ENCODE peak calls at places on chromosomes 5 and 9, in eight cellular contexts. R, M, C, A, K, U, B and X are unnamed samples.

GRCh38 chr5:65480306-65480865 is 1.3 kb downstream of the ADAMTS6 start:
- DNase-seq in R (peak), M (no peak), C (no peak), A (peak), K (peak), U (peak), B (peak), X (peak)

GRCh38 chr5:151328734-151329133 is 18.6 kb downstream of the SLC36A2 start:
- DNase-seq in R (no peak), M (no peak), C (no peak), A (no peak), K (no peak), U (no peak), B (no peak), X (no peak)

GRCh38 chr9:73104342-73104741 is 47.3 kb upstream of the ANXA1 start:
- DNase-seq in R (no peak), M (no peak), C (no peak), A (no peak), K (no peak), U (no peak), B (no peak), X (no peak)

GRCh38 chr5:50724-51499 is 41.1 kb upstream of the PLEKHG4B start:
- DNase-seq in R (no peak), M (no peak), C (no peak), A (peak), K (no peak), U (no peak), B (no peak), X (no peak)

GRCh38 chr9:89942643-89943042 is 337.8 kb downstream of the GADD45G start:
- DNase-seq in R (no peak), M (no peak), C (no peak), A (no peak), K (no peak), U (no peak), B (no peak), X (no peak)

GRCh38 chr5:150457112-150457511 is 7.6 kb upstream of the RPS14 start:
- DNase-seq in R (no peak), M (no peak), C (no peak), A (no peak), K (no peak), U (no peak), B (no peak), X (no peak)

GRCh38 chr5:136631176-136631575 is 265.8 kb upstream of the TRPC7 start:
- DNase-seq in R (no peak), M (no peak), C (no peak), A (no peak), K (no peak), U (no peak), B (no peak), X (no peak)

GRCh38 chr9:77751341-77752091 is 103.4 kb upstream of the GNA14 start:
- DNase-seq in R (no peak), M (peak), C (peak), A (no peak), K (no peak), U (no peak), B (no peak), X (peak)

GRCh38 chr5:179858241-179858585 is 404 bp downstream of the MRNIP start:
- DNase-seq in R (no peak), M (peak), C (no peak), A (peak), K (peak), U (peak), B (no peak), X (no peak)

GRCh38 chr5:83102581-83102980 is 25.2 kb downstream of the XRCC4 start:
- DNase-seq in R (no peak), M (no peak), C (no peak), A (no peak), K (no peak), U (no peak), B (no peak), X (no peak)

GRCh38 chr5:97047076-97047475 is 95.3 kb downstream of the LIX1 start:
- DNase-seq in R (no peak), M (no peak), C (no peak), A (no peak), K (no peak), U (no peak), B (no peak), X (no peak)

GRCh38 chr9:115275753-115276152 is 157.8 kb upstream of the TNC start:
- DNase-seq in R (no peak), M (no peak), C (no peak), A (no peak), K (no peak), U (no peak), B (no peak), X (no peak)

GRCh38 chr5:90410178-90410762 is 714 bp upstream of the CETN3 start:
- DNase-seq in R (no peak), M (no peak), C (no peak), A (no peak), K (no peak), U (no peak), B (no peak), X (no peak)

GRCh38 chr5:56900858-56901578 is 8.4 kb upstream of the SETD9 start:
- DNase-seq in R (no peak), M (peak), C (peak), A (no peak), K (no peak), U (peak), B (no peak), X (peak)

GRCh38 chr9:35618854-35619799 is 914 bp upstream of the CD72 start:
- DNase-seq in R (no peak), M (no peak), C (no peak), A (no peak), K (peak), U (peak), B (no peak), X (no peak)

GRCh38 chr9:127586537-127586936 is 25.5 kb upstream of the STXBP1 start:
- DNase-seq in R (peak), M (peak), C (no peak), A (peak), K (peak), U (peak), B (peak), X (peak)

GRCh38 chr5:178384815-178385471 is 152.3 kb upstream of the PHYKPL start:
- DNase-seq in R (no peak), M (no peak), C (no peak), A (no peak), K (no peak), U (no peak), B (no peak), X (no peak)

GRCh38 chr5:115428676-115429075 is 115.9 kb downstream of the FEM1C start:
- DNase-seq in R (no peak), M (no peak), C (no peak), A (no peak), K (no peak), U (no peak), B (no peak), X (no peak)

GRCh38 chr9:89497181-89497963 is 541 bp downstream of the SEMA4D start:
- DNase-seq in R (no peak), M (peak), C (no peak), A (peak), K (peak), U (peak), B (no peak), X (no peak)

GRCh38 chr5:138632900-138633489 is 57.8 kb upstream of the HSPA9 start:
- DNase-seq in R (peak), M (peak), C (no peak), A (no peak), K (no peak), U (no peak), B (peak), X (peak)

GRCh38 chr5:87399720-87400119 is 13.0 kb downstream of the CCNH start:
- DNase-seq in R (no peak), M (no peak), C (no peak), A (no peak), K (no peak), U (no peak), B (no peak), X (no peak)

GRCh38 chr5:148474025-148474511 is 90.3 kb downstream of the FBXO38 start:
- DNase-seq in R (no peak), M (no peak), C (no peak), A (no peak), K (no peak), U (no peak), B (peak), X (no peak)

GRCh38 chr5:99771296-99771695 is 763.9 kb upstream of the FAM174A start:
- DNase-seq in R (no peak), M (no peak), C (no peak), A (no peak), K (no peak), U (no peak), B (no peak), X (no peak)

GRCh38 chr9:109117856-109118801 is 1.6 kb downstream of the TMEM245 start:
- DNase-seq in R (no peak), M (peak), C (no peak), A (no peak), K (peak), U (peak), B (peak), X (peak)

GRCh38 chr5:127849436-127849835 is 146.2 kb downstream of the CCDC192 start:
- DNase-seq in R (no peak), M (no peak), C (no peak), A (no peak), K (no peak), U (no peak), B (no peak), X (no peak)

GRCh38 chr5:174531782-174532191 is 192.6 kb upstream of the MSX2 start:
- DNase-seq in R (no peak), M (no peak), C (peak), A (no peak), K (no peak), U (no peak), B (no peak), X (no peak)

GRCh38 chr9:71783120-71783523 is 14.8 kb upstream of the CEMIP2 start:
- DNase-seq in R (no peak), M (no peak), C (no peak), A (no peak), K (peak), U (peak), B (peak), X (no peak)

GRCh38 chr5:65199988-65200668 is 281.6 kb downstream of the ADAMTS6 start:
- DNase-seq in R (no peak), M (no peak), C (no peak), A (no peak), K (no peak), U (no peak), B (no peak), X (peak)

DNA sequence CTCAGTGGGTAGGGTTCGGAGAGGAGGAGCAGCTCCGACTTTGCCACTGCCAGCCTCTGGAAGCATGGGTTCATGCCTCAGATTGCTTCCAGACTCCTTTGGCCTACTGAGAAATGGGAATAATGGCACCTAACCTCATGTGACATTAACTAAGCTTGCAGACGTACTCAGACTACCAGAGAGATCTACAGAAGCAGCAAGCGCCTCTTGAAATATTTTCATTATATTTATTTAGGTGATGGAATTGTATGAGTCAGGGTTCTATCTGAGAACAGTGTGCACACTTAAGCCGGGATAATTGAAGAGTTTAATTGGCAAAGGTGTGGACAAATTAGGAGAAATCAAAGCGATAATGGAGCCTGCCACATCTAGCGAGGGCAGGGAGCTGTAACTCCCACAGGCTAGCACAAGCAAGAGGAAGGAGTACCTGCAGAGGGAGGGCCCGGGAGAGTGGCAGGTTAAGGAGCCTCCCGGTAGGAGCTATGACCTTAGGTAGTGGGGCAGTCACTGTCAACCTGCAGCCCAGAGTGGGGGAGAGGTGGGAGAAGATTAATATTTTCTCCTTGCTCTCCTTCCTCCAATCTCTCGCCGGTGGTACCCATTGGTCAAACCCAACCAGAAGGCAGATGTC is 12.2 kb upstream of the PDZD2 start:
- DNase-seq in R (no peak), M (no peak), C (no peak), A (no peak), K (no peak), U (no peak), B (no peak), X (no peak)
- H3K27ac ChIP-seq in R (peak), M (no peak), C (no peak), A (no peak), K (no peak), U (no peak), B (no peak), X (no peak)

GRCh38 chr5:135244620-135245021 is 154.4 kb downstream of the MACROH2A1 start:
- DNase-seq in R (no peak), M (no peak), C (no peak), A (no peak), K (no peak), U (no peak), B (no peak), X (peak)
- H3K27ac ChIP-seq in R (no peak), M (peak), C (no peak), A (no peak), K (no peak), U (no peak), B (peak), X (no peak)

DNA sequence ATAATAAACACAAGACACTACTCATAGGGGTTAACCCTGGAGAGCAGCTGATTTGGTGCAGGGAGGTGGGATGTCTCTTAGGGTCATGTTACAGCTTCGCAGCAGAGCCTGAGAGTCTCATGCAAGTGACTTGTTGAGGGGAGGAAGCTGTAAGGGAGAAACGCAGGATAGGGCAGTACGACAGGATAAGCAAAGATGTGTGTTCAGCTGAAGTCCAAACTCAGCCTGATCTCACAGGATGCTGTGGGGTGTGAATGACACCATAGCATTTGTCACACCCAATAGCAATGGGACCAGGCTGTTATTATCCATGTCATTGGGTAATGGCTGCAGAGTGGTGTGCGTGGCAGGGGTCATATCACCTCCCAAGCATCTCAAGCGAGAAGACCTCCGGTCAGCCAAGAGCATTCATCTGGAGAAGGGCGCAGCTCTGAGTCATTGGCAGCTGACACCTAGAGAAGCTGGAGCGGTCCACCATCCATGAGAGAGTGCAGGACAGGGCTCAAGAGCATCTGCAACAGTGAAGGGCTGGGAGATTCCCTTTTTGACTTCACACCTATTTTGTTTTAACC is 49.2 kb upstream of the RPL26L1 start:
- DNase-seq in R (no peak), M (no peak), C (no peak), A (no peak), K (no peak), U (no peak), B (no peak), X (no peak)
- H3K27ac ChIP-seq in R (no peak), M (peak), C (no peak), A (no peak), K (no peak), U (no peak), B (peak), X (no peak)

GRCh38 chr9:68509689-68510088 is 31.0 kb downstream of the TMEM252 start:
- DNase-seq in R (no peak), M (no peak), C (no peak), A (no peak), K (no peak), U (no peak), B (no peak), X (no peak)

GRCh38 chr9:68505681-68506409 is 34.8 kb downstream of the TMEM252 start:
- DNase-seq in R (no peak), M (no peak), C (no peak), A (no peak), K (no peak), U (no peak), B (peak), X (no peak)

GRCh38 chr9:68508547-68508946 is 32.1 kb downstream of the TMEM252 start:
- DNase-seq in R (no peak), M (no peak), C (no peak), A (no peak), K (no peak), U (no peak), B (no peak), X (no peak)

GRCh38 chr9:68507796-68508145 is 32.9 kb downstream of the TMEM252 start:
- DNase-seq in R (no peak), M (no peak), C (no peak), A (no peak), K (no peak), U (no peak), B (no peak), X (no peak)

DNA sequence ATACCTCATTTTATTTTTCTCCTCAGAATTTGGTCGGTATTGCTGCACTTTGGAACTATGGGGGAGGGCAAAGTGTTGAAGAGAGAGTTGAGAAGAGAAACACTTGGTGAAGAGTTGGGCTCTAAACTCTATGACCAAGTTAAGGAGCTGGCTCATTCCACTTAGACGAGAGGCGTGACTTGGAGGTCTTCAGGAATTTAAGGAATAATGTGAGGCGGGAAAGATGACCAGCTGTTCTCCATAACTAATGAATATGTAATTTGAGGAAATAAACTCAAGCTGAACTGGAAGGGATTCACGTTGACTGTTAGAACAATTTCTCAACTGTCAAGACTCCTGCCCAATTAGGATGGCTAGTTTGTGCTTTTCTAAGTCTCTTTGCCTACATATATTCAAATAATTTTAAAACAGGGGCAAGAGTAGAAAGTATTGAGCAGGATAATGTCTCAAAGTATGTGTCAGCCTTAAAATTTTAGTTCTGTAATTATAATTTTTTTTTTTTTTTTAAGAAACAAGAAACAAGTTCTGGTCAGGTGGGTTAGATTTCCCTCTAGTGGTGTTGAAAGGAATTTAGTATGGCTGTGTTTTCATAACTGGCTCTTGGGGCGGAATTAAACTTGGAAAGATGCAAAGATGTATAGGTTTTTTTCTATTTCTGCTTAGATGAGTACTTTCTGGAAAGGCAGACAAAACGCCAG is 33.4 kb downstream of the TMEM252 start:
- DNase-seq in R (no peak), M (peak), C (no peak), A (no peak), K (no peak), U (no peak), B (no peak), X (no peak)
- H3K27ac ChIP-seq in R (peak), M (no peak), C (no peak), A (no peak), K (no peak), U (no peak), B (peak), X (no peak)

DNA sequence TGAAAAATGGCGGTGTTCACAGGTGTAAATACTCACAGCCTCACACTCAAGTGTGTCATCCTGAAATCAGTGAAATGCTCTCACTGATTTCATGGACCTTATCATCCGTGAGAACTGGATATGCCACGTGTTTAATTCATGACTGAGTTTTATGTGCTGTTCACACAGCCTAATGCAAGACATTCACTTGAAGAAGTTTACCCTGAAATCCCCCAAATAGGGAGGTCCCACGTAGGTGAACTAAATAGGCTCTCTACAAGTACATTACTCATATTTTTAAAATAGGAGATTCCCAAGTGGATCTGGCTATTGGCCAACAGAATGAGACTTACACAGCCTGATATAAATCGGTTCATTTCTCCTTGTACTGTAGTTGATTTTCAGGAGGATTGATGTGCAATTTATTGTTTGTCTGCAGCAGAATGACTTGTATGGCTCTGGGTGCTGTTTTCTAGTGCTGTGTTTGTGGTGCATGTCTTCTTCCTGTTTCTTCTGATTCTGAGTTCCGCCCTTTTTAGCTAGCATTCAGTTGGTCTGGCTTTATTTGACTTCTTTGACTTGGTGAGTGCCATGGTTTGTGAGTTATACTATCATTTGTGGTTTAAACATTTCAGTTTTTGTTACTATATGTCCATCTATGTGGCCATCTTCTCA is 25.1 kb downstream of the TRIO start:
- DNase-seq in R (no peak), M (no peak), C (no peak), A (no peak), K (no peak), U (no peak), B (no peak), X (no peak)
- H3K27ac ChIP-seq in R (peak), M (no peak), C (no peak), A (no peak), K (no peak), U (no peak), B (peak), X (no peak)

GRCh38 chr9:87581513-87581912 is 83.8 kb downstream of the DAPK1 start:
- DNase-seq in R (no peak), M (no peak), C (no peak), A (no peak), K (no peak), U (no peak), B (no peak), X (no peak)

GRCh38 chr9:87579761-87580626 is 82.3 kb downstream of the DAPK1 start:
- DNase-seq in R (no peak), M (no peak), C (no peak), A (no peak), K (no peak), U (no peak), B (no peak), X (no peak)

GRCh38 chr9:87581949-87582637 is 84.4 kb downstream of the DAPK1 start:
- DNase-seq in R (no peak), M (no peak), C (no peak), A (no peak), K (no peak), U (no peak), B (no peak), X (no peak)

GRCh38 chr9:87578625-87579024 is 81.0 kb downstream of the DAPK1 start:
- DNase-seq in R (no peak), M (no peak), C (no peak), A (no peak), K (no peak), U (no peak), B (no peak), X (no peak)

GRCh38 chr9:87580941-87581438 is 83.3 kb downstream of the DAPK1 start:
- DNase-seq in R (no peak), M (no peak), C (no peak), A (no peak), K (no peak), U (no peak), B (no peak), X (no peak)
- H3K27ac ChIP-seq in R (no peak), M (no peak), C (peak), A (peak), K (no peak), U (no peak), B (peak), X (peak)

GRCh38 chr5:140284013-140284412 is 18.9 kb downstream of the PFDN1 start:
- DNase-seq in R (no peak), M (no peak), C (no peak), A (no peak), K (no peak), U (no peak), B (no peak), X (no peak)
- H3K27ac ChIP-seq in R (no peak), M (no peak), C (peak), A (no peak), K (no peak), U (no peak), B (no peak), X (no peak)

GRCh38 chr5:93578179-93578812 is 2.7 kb downstream of the NR2F1-AS1 start:
- DNase-seq in R (no peak), M (no peak), C (no peak), A (peak), K (no peak), U (no peak), B (peak), X (no peak)
- H3K27ac ChIP-seq in R (no peak), M (no peak), C (no peak), A (peak), K (no peak), U (no peak), B (peak), X (no peak)